ENCODE peak calls at places on chromosomes 3 and 15, in four cellular contexts. One of them, this sample, is unnamed.

GRCh38 chr3:197368821-197369220 is 70.4 kb upstream of the DLG1 start:
- DNase-seq in K562: no peak
- DNase-seq in SK-N-SH: no peak
- DNase-seq in HepG2: no peak
- DNase-seq in this sample: no peak

GRCh38 chr3:39255503-39256325 is 24.1 kb downstream of the CX3CR1 start:
- DNase-seq in HepG2: no peak
- DNase-seq in SK-N-SH: no peak
- DNase-seq in K562: no peak
- DNase-seq in this sample: peak; percentile 90

GRCh38 chr3:140270329-140270728 is 335.3 kb downstream of the CLSTN2 start:
- DNase-seq in SK-N-SH: no peak
- DNase-seq in HepG2: no peak
- DNase-seq in K562: no peak
- DNase-seq in this sample: no peak

GRCh38 chr15:43404130-43404529 is 33.2 kb downstream of the TUBGCP4 start:
- DNase-seq in SK-N-SH: no peak
- DNase-seq in K562: no peak
- DNase-seq in HepG2: no peak
- DNase-seq in this sample: no peak

GRCh38 chr3:126544596-126545281 is 14.0 kb downstream of the C3orf22 start:
- DNase-seq in HepG2: no peak
- DNase-seq in SK-N-SH: peak; percentile 28
- DNase-seq in K562: no peak
- DNase-seq in this sample: no peak

GRCh38 chr3:31105438-31106077 is 211.1 kb upstream of the GADL1 start:
- DNase-seq in SK-N-SH: no peak
- DNase-seq in HepG2: no peak
- DNase-seq in K562: peak; percentile 65
- DNase-seq in this sample: no peak

GRCh38 chr15:99906356-99906755 is 173.1 kb upstream of the LYSMD4 start:
- DNase-seq in K562: no peak
- DNase-seq in SK-N-SH: no peak
- DNase-seq in HepG2: no peak
- DNase-seq in this sample: no peak

GRCh38 chr3:52406791-52407510 is 38.0 kb downstream of the SEMA3G start:
- DNase-seq in HepG2: no peak
- DNase-seq in SK-N-SH: no peak
- DNase-seq in K562: no peak
- DNase-seq in this sample: no peak

GRCh38 chr15:88987951-88988671 is 74.9 kb upstream of the MFGE8 start:
- DNase-seq in HepG2: no peak
- DNase-seq in SK-N-SH: no peak
- DNase-seq in K562: peak; percentile 70
- DNase-seq in this sample: no peak

GRCh38 chr3:148903022-148903442 is 37.9 kb downstream of the CPA3 start:
- DNase-seq in HepG2: no peak
- DNase-seq in K562: no peak
- DNase-seq in SK-N-SH: no peak
- DNase-seq in this sample: no peak

GRCh38 chr3:195900426-195901355 is 7.7 kb downstream of the TNK2 start:
- DNase-seq in K562: no peak
- DNase-seq in HepG2: peak; percentile 83
- DNase-seq in SK-N-SH: no peak
- DNase-seq in this sample: no peak

GRCh38 chr15:38708672-38709188 is 144.1 kb upstream of the RASGRP1 start:
- DNase-seq in SK-N-SH: no peak
- DNase-seq in HepG2: no peak
- DNase-seq in K562: no peak
- DNase-seq in this sample: no peak

GRCh38 chr3:109413049-109413448 is 75.7 kb upstream of the DPPA4 start:
- DNase-seq in K562: no peak
- DNase-seq in SK-N-SH: no peak
- DNase-seq in HepG2: no peak
- DNase-seq in this sample: no peak

GRCh38 chr3:183959214-183959613 is 58.5 kb downstream of the ABCC5 start:
- DNase-seq in SK-N-SH: no peak
- DNase-seq in K562: no peak
- DNase-seq in HepG2: peak; percentile 13
- DNase-seq in this sample: no peak

GRCh38 chr3:50254577-50255250 is 14.2 kb upstream of the SEMA3B start:
- DNase-seq in K562: no peak
- DNase-seq in SK-N-SH: no peak
- DNase-seq in HepG2: no peak
- DNase-seq in this sample: no peak

GRCh38 chr3:113231827-113232253 is 20.5 kb downstream of the BOC start:
- DNase-seq in K562: no peak
- DNase-seq in SK-N-SH: no peak
- DNase-seq in HepG2: peak; percentile 58
- DNase-seq in this sample: no peak

GRCh38 chr3:24496529-24497482 is 2.2 kb upstream of the THRB start:
- DNase-seq in K562: peak; percentile 92
- DNase-seq in HepG2: peak; percentile 82
- DNase-seq in SK-N-SH: peak; percentile 63
- DNase-seq in this sample: no peak

GRCh38 chr3:59573911-59574310 is 524.1 kb upstream of the CFAP20DC start:
- DNase-seq in K562: no peak
- DNase-seq in HepG2: no peak
- DNase-seq in SK-N-SH: no peak
- DNase-seq in this sample: no peak

GRCh38 chr3:64533565-64534317 is 154.1 kb downstream of the ADAMTS9 start:
- DNase-seq in SK-N-SH: peak; percentile 82
- DNase-seq in K562: peak; percentile 78
- DNase-seq in HepG2: peak; percentile 64
- DNase-seq in this sample: peak; percentile 7

GRCh38 chr3:121670676-121671075 is 10.0 kb upstream of the HCLS1 start:
- DNase-seq in K562: no peak
- DNase-seq in HepG2: no peak
- DNase-seq in SK-N-SH: no peak
- DNase-seq in this sample: no peak

GRCh38 chr3:127488141-127488672 is 102.3 kb downstream of the TPRA1 start:
- DNase-seq in HepG2: no peak
- DNase-seq in K562: no peak
- DNase-seq in SK-N-SH: no peak
- DNase-seq in this sample: no peak

GRCh38 chr3:114809668-114810413 is 337.2 kb downstream of the ZBTB20 start:
- DNase-seq in SK-N-SH: no peak
- DNase-seq in HepG2: peak; percentile 8
- DNase-seq in K562: no peak
- DNase-seq in this sample: peak; percentile 79

GRCh38 chr15:82647835-82648256 is 683 bp upstream of the CPEB1 start:
- DNase-seq in HepG2: no peak
- DNase-seq in K562: peak; percentile 75
- DNase-seq in SK-N-SH: peak; percentile 84
- DNase-seq in this sample: no peak

GRCh38 chr15:58267026-58267425 is 128.8 kb downstream of the AQP9 start:
- DNase-seq in K562: no peak
- DNase-seq in HepG2: no peak
- DNase-seq in SK-N-SH: no peak
- DNase-seq in this sample: no peak

GRCh38 chr15:70141376-70142071 is 43.8 kb upstream of the TLE3 start:
- DNase-seq in K562: no peak
- DNase-seq in SK-N-SH: no peak
- DNase-seq in HepG2: no peak
- DNase-seq in this sample: no peak

GRCh38 chr3:188298585-188298984 is 144.6 kb downstream of the LPP start:
- DNase-seq in HepG2: no peak
- DNase-seq in SK-N-SH: no peak
- DNase-seq in K562: no peak
- DNase-seq in this sample: no peak

GRCh38 chr3:168615489-168616020 is 519.8 kb upstream of the GOLIM4 start:
- DNase-seq in HepG2: no peak
- DNase-seq in SK-N-SH: no peak
- DNase-seq in K562: no peak
- DNase-seq in this sample: no peak

GRCh38 chr15:29530966-29531365 is 261.3 kb upstream of the NSMCE3 start:
- DNase-seq in SK-N-SH: no peak
- DNase-seq in HepG2: no peak
- DNase-seq in K562: no peak
- DNase-seq in this sample: no peak

GRCh38 chr15:92097473-92098178 is 244.1 kb downstream of the SLCO3A1 start:
- DNase-seq in SK-N-SH: peak; percentile 69
- DNase-seq in K562: peak; percentile 53
- DNase-seq in HepG2: peak; percentile 30
- DNase-seq in this sample: peak; percentile 20

GRCh38 chr3:63142681-63143080 is 135.4 kb upstream of the SYNPR start:
- DNase-seq in HepG2: no peak
- DNase-seq in SK-N-SH: no peak
- DNase-seq in K562: no peak
- DNase-seq in this sample: no peak

GRCh38 chr3:48989126-48989795 is 780 bp upstream of the P4HTM start:
- DNase-seq in SK-N-SH: no peak
- DNase-seq in HepG2: no peak
- DNase-seq in K562: no peak
- DNase-seq in this sample: no peak

DNA sequence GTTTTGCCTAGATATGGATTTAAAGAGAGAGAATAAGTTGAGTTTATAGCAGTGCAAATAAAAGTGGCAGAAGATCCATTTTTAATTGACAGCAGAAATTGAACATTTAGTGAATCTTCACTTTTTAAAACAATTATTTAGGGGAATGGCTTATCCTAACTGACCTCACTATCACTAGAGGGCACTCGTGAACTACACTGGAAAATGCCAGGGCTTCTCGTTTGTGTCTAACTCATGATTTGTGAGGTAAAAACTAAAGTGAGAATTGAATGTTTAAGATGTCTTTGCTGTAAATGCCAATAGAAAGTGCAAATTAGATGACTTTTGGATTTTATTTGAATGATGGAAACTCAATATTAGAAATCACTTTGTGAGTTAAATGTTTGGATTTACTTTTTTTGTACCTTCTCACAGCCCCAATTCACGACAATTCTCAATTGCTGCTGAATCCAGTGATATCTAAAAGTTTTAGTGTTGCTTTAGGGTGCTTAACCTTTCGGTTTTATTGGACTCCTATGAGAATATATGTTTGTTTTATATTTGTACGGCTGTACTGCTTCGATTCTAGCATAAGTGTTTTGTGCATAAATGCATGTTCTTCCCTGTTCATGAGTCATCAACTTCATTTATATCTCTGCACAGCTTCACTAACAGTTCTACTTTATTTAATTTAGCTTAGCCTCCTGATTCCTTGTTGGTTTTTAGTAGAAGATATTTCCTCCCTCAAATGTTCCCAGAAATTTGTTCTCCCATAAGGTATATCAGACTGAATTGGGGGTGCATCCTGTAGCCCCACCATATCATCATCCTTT is 462.1 kb downstream of the MFSD1 start:
- DNase-seq in SK-N-SH: peak; percentile 42
- DNase-seq in K562: peak; percentile 40
- DNase-seq in HepG2: peak; percentile 22
- DNase-seq in this sample: no peak
- TF ChIP-seq NFIC in SK-N-SH: no peak
- TF ChIP-seq NFIC in K562: no peak
- TF ChIP-seq NFIC in HepG2: no peak
- TF ChIP-seq NFIC in this sample: no peak

GRCh38 chr3:7847521-7847920 is 654.1 kb upstream of the LMCD1 start:
- DNase-seq in SK-N-SH: no peak
- DNase-seq in K562: no peak
- DNase-seq in HepG2: no peak
- DNase-seq in this sample: no peak

GRCh38 chr3:7847021-7847420 is 654.6 kb upstream of the LMCD1 start:
- DNase-seq in K562: no peak
- DNase-seq in SK-N-SH: no peak
- DNase-seq in HepG2: no peak
- DNase-seq in this sample: no peak
- TF ChIP-seq NFIC in K562: no peak
- TF ChIP-seq NFIC in SK-N-SH: no peak
- TF ChIP-seq NFIC in HepG2: no peak
- TF ChIP-seq NFIC in this sample: no peak

GRCh38 chr3:154151969-154152368 is 30.8 kb downstream of the ARHGEF26 start:
- DNase-seq in HepG2: no peak
- DNase-seq in K562: no peak
- DNase-seq in SK-N-SH: no peak
- DNase-seq in this sample: no peak
- TF ChIP-seq NFIC in HepG2: no peak
- TF ChIP-seq NFIC in K562: no peak
- TF ChIP-seq NFIC in SK-N-SH: no peak
- TF ChIP-seq NFIC in this sample: no peak

GRCh38 chr3:150240891-150241290 is 167.2 kb upstream of the TSC22D2 start:
- DNase-seq in HepG2: no peak
- DNase-seq in K562: peak; percentile 40
- DNase-seq in SK-N-SH: no peak
- DNase-seq in this sample: no peak
- TF ChIP-seq NFIC in HepG2: no peak
- TF ChIP-seq NFIC in K562: no peak
- TF ChIP-seq NFIC in SK-N-SH: no peak
- TF ChIP-seq NFIC in this sample: no peak

GRCh38 chr15:39887832-39888231 is 32.2 kb downstream of the GPR176 start:
- DNase-seq in K562: peak; percentile 12
- DNase-seq in HepG2: peak; percentile 78
- DNase-seq in SK-N-SH: no peak
- DNase-seq in this sample: no peak
- TF ChIP-seq NFIC in K562: no peak
- TF ChIP-seq NFIC in HepG2: no peak
- TF ChIP-seq NFIC in SK-N-SH: no peak
- TF ChIP-seq NFIC in this sample: no peak

GRCh38 chr15:34984884-34985630 is 3.0 kb downstream of the ZNF770 start:
- DNase-seq in SK-N-SH: no peak
- DNase-seq in K562: peak; percentile 39
- DNase-seq in HepG2: peak; percentile 44
- DNase-seq in this sample: no peak

GRCh38 chr15:34987982-34988873 is at the start of gene ZNF770:
- DNase-seq in SK-N-SH: peak; percentile 92
- DNase-seq in HepG2: peak; percentile 64
- DNase-seq in K562: peak; percentile 89
- DNase-seq in this sample: peak; percentile 44

GRCh38 chr15:34986326-34987181 is 1.5 kb downstream of the ZNF770 start:
- DNase-seq in K562: peak; percentile 60
- DNase-seq in HepG2: no peak
- DNase-seq in SK-N-SH: no peak
- DNase-seq in this sample: no peak

GRCh38 chr15:34987182-34987488 is 952 bp downstream of the ZNF770 start:
- DNase-seq in K562: peak; percentile 63
- DNase-seq in HepG2: no peak
- DNase-seq in SK-N-SH: peak; percentile 55
- DNase-seq in this sample: no peak

GRCh38 chr15:34987623-34987981 is 485 bp downstream of the ZNF770 start:
- DNase-seq in SK-N-SH: peak; percentile 45
- DNase-seq in K562: no peak
- DNase-seq in HepG2: peak; percentile 49
- DNase-seq in this sample: no peak
- TF ChIP-seq NFIC in SK-N-SH: no peak
- TF ChIP-seq NFIC in K562: no peak
- TF ChIP-seq NFIC in HepG2: no peak
- TF ChIP-seq NFIC in this sample: no peak

GRCh38 chr3:29525254-29525881 is 244.5 kb downstream of the RBMS3 start:
- DNase-seq in K562: no peak
- DNase-seq in HepG2: peak; percentile 0
- DNase-seq in SK-N-SH: no peak
- DNase-seq in this sample: no peak
- TF ChIP-seq NFIC in K562: no peak
- TF ChIP-seq NFIC in HepG2: no peak
- TF ChIP-seq NFIC in SK-N-SH: no peak
- TF ChIP-seq NFIC in this sample: no peak

This sample was measured in GM12878.